ENCODE peak calls at places on chromosomes 4 and X, in ten cellular contexts. J, V, C, Q, R, I, F, H, D and E are unnamed samples.
A peak's percentile ranks its signal among the peaks of the same experiment; 100 is the strongest.

GRCh38 chr4:4658051-4658450 is 116.2 kb upstream of the STX18 start:
- DNase-seq in J (no peak), V (no peak), C (no peak), Q (no peak), R (no peak), I (no peak), F (no peak), H (no peak), D (no peak), E (no peak)

GRCh38 chrX:67720344-67720743 is 176.5 kb downstream of the AR start:
- DNase-seq in J (no peak), V (no peak), C (no peak), Q (no peak), R (no peak), I (no peak), F (no peak), H (no peak), D (no peak), E (no peak)

GRCh38 chr4:169080970-169081369 is 70.9 kb upstream of the CBR4 start:
- DNase-seq in J (no peak), V (no peak), C (no peak), Q (no peak), R (no peak), I (no peak), F (no peak), H (no peak), D (no peak), E (no peak)

GRCh38 chrX:27890611-27891010 is 82.8 kb downstream of the MAGEB10 start:
- DNase-seq in J (no peak), V (no peak), C (peak; percentile 55), Q (no peak), R (no peak), I (no peak), F (no peak), H (peak; percentile 40), D (no peak), E (no peak)

GRCh38 chr4:1279253-1279652 is 10.4 kb upstream of the MAEA start:
- DNase-seq in J (no peak), V (no peak), C (no peak), Q (no peak), R (no peak), I (no peak), F (no peak), H (no peak), D (no peak), E (no peak)

GRCh38 chrX:135112096-135112729 is 8.1 kb downstream of the ETDB start:
- DNase-seq in J (no peak), V (peak; percentile 51), C (peak; percentile 61), Q (peak; percentile 17), R (peak; percentile 5), I (no peak), F (no peak), H (no peak), D (no peak), E (no peak)

GRCh38 chrX:124895947-124896346 is 423.7 kb upstream of the TEX13C start:
- DNase-seq in J (no peak), V (no peak), C (no peak), Q (no peak), R (no peak), I (no peak), F (no peak), H (no peak), D (no peak), E (peak; percentile 57)

GRCh38 chr4:106494066-106494465 is 125.5 kb upstream of the GIMD1 start:
- DNase-seq in J (no peak), V (no peak), C (no peak), Q (no peak), R (no peak), I (no peak), F (no peak), H (peak; percentile 14), D (no peak), E (no peak)

GRCh38 chrX:15946783-15947550 is 92.4 kb upstream of the AP1S2 start:
- DNase-seq in J (no peak), V (no peak), C (peak; percentile 2), Q (no peak), R (no peak), I (no peak), F (no peak), H (peak; percentile 27), D (no peak), E (no peak)

GRCh38 chr4:92189146-92189545 is 114.6 kb upstream of the GRID2 start:
- DNase-seq in J (no peak), V (no peak), C (no peak), Q (no peak), R (no peak), I (no peak), F (no peak), H (no peak), D (no peak), E (no peak)

GRCh38 chr4:184826315-184827266 is 823 bp upstream of the ACSL1 start:
- DNase-seq in J (peak; percentile 86), V (peak; percentile 10), C (no peak), Q (peak; percentile 32), R (no peak), I (no peak), F (no peak), H (no peak), D (no peak), E (peak; percentile 55)

GRCh38 chr4:41058426-41058825 is 155.9 kb downstream of the APBB2 start:
- DNase-seq in J (no peak), V (no peak), C (no peak), Q (no peak), R (no peak), I (no peak), F (no peak), H (peak; percentile 47), D (no peak), E (no peak)

GRCh38 chrX:107738272-107738671 is 37.3 kb downstream of the TSC22D3 start:
- DNase-seq in J (no peak), V (no peak), C (no peak), Q (no peak), R (no peak), I (no peak), F (no peak), H (no peak), D (no peak), E (no peak)

GRCh38 chr4:122612540-122612939 is 8.3 kb downstream of the IL21 start:
- DNase-seq in J (no peak), V (no peak), C (no peak), Q (no peak), R (no peak), I (no peak), F (no peak), H (no peak), D (no peak), E (no peak)

GRCh38 chr4:54547299-54548097 is 110.3 kb upstream of the KIT start:
- DNase-seq in J (no peak), V (no peak), C (no peak), Q (no peak), R (no peak), I (no peak), F (peak; percentile 22), H (no peak), D (no peak), E (peak; percentile 42)